ENCODE peak calls at places on chromosomes 1 and 21, in six cellular contexts. O is stimulated activated CD4-positive, alpha-beta T cell treated with anti-CD3 and anti-CD28 coated beads, Interleukin-4, amount 100 ng/mL, for 48 hours; F is NCI-H1417 treated with DMSO at 0.1 percent for 48 hours; Y is HCEC 1CT; B is iris pigment epithelial cell; I is NCI-H774. J is an unnamed sample.

GRCh38 chr1:192877283-192877886 is 68.5 kb downstream of the RGS2 start:
- DNase-seq in B (peak; percentile 74), O (no peak), F (no peak), I (no peak), Y (no peak), J (no peak)

GRCh38 chr21:34553199-34553952 is 41.4 kb upstream of the KCNE1 start:
- DNase-seq in O (no peak), F (no peak), I (no peak), Y (peak; percentile 94), B (peak; percentile 74), J (peak; percentile 88)

GRCh38 chr1:172343246-172344099 is 77.0 kb upstream of the C1orf105 start:
- DNase-seq in F (no peak), I (no peak), B (peak; percentile 88), Y (peak; percentile 83), O (no peak), J (peak; percentile 90)

GRCh38 chr1:165129568-165130164 is 226.8 kb downstream of the LMX1A start:
- DNase-seq in O (peak; percentile 4), B (peak; percentile 50), I (peak; percentile 82), F (peak; percentile 17), Y (peak; percentile 36), J (peak; percentile 63)

GRCh38 chr1:102799496-102799895 is 308.8 kb downstream of the COL11A1 start:
- DNase-seq in B (peak; percentile 51), Y (peak; percentile 50), F (no peak), I (no peak), O (no peak), J (peak; percentile 16)

GRCh38 chr1:161198877-161199431 is at the start of gene ADAMTS4:
- DNase-seq in Y (peak; percentile 80), O (no peak), I (no peak), B (peak; percentile 65), F (no peak), J (peak; percentile 91)

GRCh38 chr1:89519779-89520358 is 4.8 kb upstream of the LRRC8B start:
- DNase-seq in B (peak; percentile 68), F (no peak), O (no peak), I (no peak), Y (peak; percentile 59), J (peak; percentile 74)

GRCh38 chr1:164914208-164914607 is 355.2 kb downstream of the PBX1 start:
- DNase-seq in F (no peak), Y (peak; percentile 7), O (no peak), I (no peak), B (peak; percentile 77), J (peak; percentile 41)

GRCh38 chr1:162136760-162137537 is 67.5 kb downstream of the NOS1AP start:
- DNase-seq in O (no peak), I (no peak), Y (peak; percentile 91), B (peak; percentile 93), F (no peak), J (peak; percentile 88)

GRCh38 chr1:63674865-63675815 is 81.9 kb downstream of the PGM1 start:
- DNase-seq in I (no peak), B (no peak), O (no peak), Y (no peak), F (no peak), J (no peak)

GRCh38 chr1:201436461-201436860 is 14.9 kb upstream of the TNNI1 start:
- DNase-seq in F (no peak), I (no peak), O (no peak), B (peak; percentile 18), Y (no peak), J (peak; percentile 33)

GRCh38 chr21:44820851-44821250 is 3.0 kb upstream of the SUMO3 start:
- DNase-seq in F (no peak), B (peak; percentile 68), O (no peak), I (no peak), Y (peak; percentile 38), J (peak; percentile 75)

GRCh38 chr1:237976345-237976744 is 85.6 kb upstream of the ZP4 start:
- DNase-seq in B (no peak), Y (no peak), F (no peak), I (no peak), O (no peak), J (no peak)

GRCh38 chr1:208332774-208333126 is 88.6 kb upstream of the PLXNA2 start:
- DNase-seq in O (no peak), F (no peak), I (no peak), Y (no peak), B (no peak), J (no peak)

GRCh38 chr1:26279598-26280332 is at the start of gene SH3BGRL3:
- DNase-seq in I (peak; percentile 55), F (no peak), B (peak; percentile 87), O (peak; percentile 82), Y (peak; percentile 86), J (peak; percentile 92)

GRCh38 chr1:153553691-153554608 is 4.9 kb upstream of the S100A3 start:
- DNase-seq in O (no peak), I (no peak), Y (no peak), F (no peak), B (no peak), J (peak; percentile 56)

GRCh38 chr21:20329636-20330035 is 668.6 kb upstream of the NCAM2 start:
- DNase-seq in I (peak; percentile 17), Y (no peak), B (no peak), O (no peak), F (no peak), J (no peak)

GRCh38 chr1:230308039-230308438 is 118.1 kb downstream of the PGBD5 start:
- DNase-seq in O (no peak), B (peak; percentile 96), Y (peak; percentile 50), F (no peak), I (no peak), J (peak; percentile 81)

GRCh38 chr1:246104927-246105326 is 402.2 kb downstream of the SMYD3 start:
- DNase-seq in O (no peak), Y (no peak), B (no peak), F (no peak), I (no peak), J (no peak)

GRCh38 chr1:31390071-31390470 is 17.2 kb upstream of the FABP3 start:
- DNase-seq in O (no peak), Y (no peak), I (no peak), F (no peak), B (no peak), J (no peak)

GRCh38 chr1:162676087-162676486 is 43.8 kb downstream of the DDR2 start:
- DNase-seq in Y (peak; percentile 82), F (no peak), I (no peak), O (no peak), B (peak; percentile 92), J (peak; percentile 83)

GRCh38 chr1:51690285-51690961 is 73.5 kb downstream of the OSBPL9 start:
- DNase-seq in Y (peak; percentile 88), F (no peak), B (peak; percentile 95), O (no peak), I (peak; percentile 75), J (peak; percentile 85)

GRCh38 chr1:196393742-196394141 is 214.5 kb downstream of the KCNT2 start:
- DNase-seq in B (peak; percentile 85), Y (peak; percentile 37), I (no peak), O (no peak), F (no peak), J (peak; percentile 77)

GRCh38 chr1:151061012-151061401 is 810 bp downstream of the MLLT11 start:
- DNase-seq in O (no peak), I (peak; percentile 39), F (no peak), B (no peak), Y (no peak), J (no peak)

GRCh38 chr1:19606817-19607706 is 37.0 kb upstream of the NBL1 start:
- DNase-seq in I (no peak), O (peak; percentile 20), F (no peak), Y (no peak), B (no peak), J (peak; percentile 12)

GRCh38 chr21:36854391-36854790 is 112.1 kb downstream of the HLCS start:
- DNase-seq in B (peak; percentile 49), O (no peak), Y (peak; percentile 44), I (no peak), F (no peak), J (peak; percentile 36)

GRCh38 chr1:221611930-221612777 is 129.7 kb downstream of the DUSP10 start:
- DNase-seq in I (no peak), B (peak; percentile 71), O (no peak), Y (peak; percentile 85), F (no peak), J (peak; percentile 93)

GRCh38 chr21:28971171-28971570 is 21.5 kb downstream of the LTN1 start:
- DNase-seq in F (no peak), B (peak; percentile 30), Y (no peak), I (no peak), O (no peak), J (peak; percentile 54)

GRCh38 chr21:46369520-46370235 is 45.7 kb downstream of the PCNT start:
- DNase-seq in Y (no peak), B (no peak), F (no peak), I (no peak), O (no peak), J (no peak)

GRCh38 chr1:201711811-201712210 is 117.1 kb upstream of the IPO9 start:
- DNase-seq in B (peak; percentile 55), Y (no peak), F (no peak), I (no peak), O (no peak), J (peak; percentile 80)

GRCh38 chr21:29293495-29293894 is 5.2 kb upstream of the BACH1 start:
- DNase-seq in I (no peak), Y (no peak), F (no peak), O (no peak), B (no peak), J (no peak)

GRCh38 chr1:158115126-158115525 is 65.6 kb upstream of the CD1D start:
- DNase-seq in O (no peak), Y (no peak), F (no peak), B (no peak), I (no peak), J (no peak)

GRCh38 chr1:225651376-225651871 is 1.5 kb downstream of the ENAH start:
- DNase-seq in B (no peak), I (no peak), F (no peak), O (no peak), Y (peak; percentile 48), J (peak; percentile 70)

GRCh38 chr1:199122532-199123311 is 483.9 kb downstream of the PTPRC start:
- DNase-seq in Y (peak; percentile 79), I (no peak), O (no peak), F (no peak), B (peak; percentile 43), J (peak; percentile 82)

GRCh38 chr1:86567936-86568335 is 21.1 kb downstream of the CLCA4 start:
- DNase-seq in O (no peak), I (no peak), Y (no peak), F (no peak), B (no peak), J (no peak)

GRCh38 chr1:247906504-247907047 is 11.2 kb downstream of the OR2W3 start:
- DNase-seq in F (no peak), O (no peak), B (peak; percentile 49), Y (peak; percentile 84), I (no peak), J (peak; percentile 9)

GRCh38 chr1:235330918-235331285 is 2.5 kb downstream of the GGPS1 start:
- DNase-seq in B (no peak), Y (no peak), F (no peak), I (no peak), O (no peak), J (no peak)

GRCh38 chr1:32309960-32310359 is 18.1 kb downstream of the HDAC1 start:
- DNase-seq in Y (no peak), I (peak; percentile 34), F (no peak), B (no peak), O (no peak), J (no peak)

J was measured in GM23248.